ENCODE peak calls at places on chromosomes 12 and 14, in six cellular contexts. I, U, W, T, B and R are unnamed samples.
A peak's percentile ranks its signal among the peaks of the same experiment; 100 is the strongest.

GRCh38 chr12:114692558-114693531 is 8.9 kb upstream of the TBX3 start:
- DNase-seq in B (no peak), T (no peak), W (peak; percentile 18), I (no peak), U (no peak), R (peak; percentile 56)

GRCh38 chr12:100672075-100672592 is 98.7 kb downstream of the GAS2L3 start:
- DNase-seq in B (peak; percentile 55), W (peak; percentile 30), U (no peak), T (no peak), I (peak; percentile 24), R (no peak)

GRCh38 chr14:67491741-67492504 is 3.4 kb upstream of the TMEM229B start:
- DNase-seq in T (no peak), B (no peak), U (no peak), W (peak; percentile 73), I (no peak), R (no peak)

GRCh38 chr12:127428420-127428819 is 838.5 kb upstream of the TMEM132C start:
- DNase-seq in W (no peak), T (no peak), U (no peak), I (no peak), B (no peak), R (no peak)

GRCh38 chr14:49816844-49817243 is 35.7 kb downstream of the NEMF start:
- DNase-seq in W (no peak), B (no peak), I (no peak), U (no peak), T (no peak), R (no peak)

GRCh38 chr12:14769462-14769836 is 33.8 kb downstream of the WBP11 start:
- DNase-seq in I (peak; percentile 42), B (no peak), U (no peak), W (peak; percentile 59), T (no peak), R (no peak)

GRCh38 chr12:132561784-132562156 is 48.6 kb downstream of the LRCOL1 start:
- DNase-seq in B (peak; percentile 39), T (no peak), I (no peak), U (no peak), W (peak; percentile 72), R (peak; percentile 41)

GRCh38 chr12:113725557-113725876 is 240.6 kb downstream of the RBM19 start:
- DNase-seq in I (no peak), U (no peak), T (no peak), W (no peak), B (no peak), R (no peak)

GRCh38 chr12:543114-543451 is 83.3 kb downstream of the B4GALNT3 start:
- DNase-seq in U (no peak), T (no peak), I (no peak), W (no peak), B (no peak), R (no peak)

GRCh38 chr14:21258889-21259787 is 10.1 kb downstream of the HNRNPC start:
- DNase-seq in T (no peak), W (no peak), U (no peak), B (no peak), I (no peak), R (no peak)

GRCh38 chr12:96063046-96063445 is 27.7 kb upstream of the LTA4H start:
- DNase-seq in B (no peak), T (no peak), I (no peak), U (no peak), W (peak; percentile 37), R (no peak)

GRCh38 chr12:49507139-49507538 is 31.7 kb upstream of the KCNH3 start:
- DNase-seq in I (no peak), U (no peak), W (no peak), B (no peak), T (peak; percentile 76), R (no peak)

GRCh38 chr12:94650143-94651056 is at the start of gene TMCC3:
- DNase-seq in B (no peak), U (no peak), W (peak; percentile 87), I (no peak), T (no peak), R (peak; percentile 29)

GRCh38 chr14:65423986-65424385 is 11.5 kb downstream of the FUT8 start:
- DNase-seq in B (no peak), W (no peak), U (no peak), T (no peak), I (no peak), R (no peak)

DNA sequence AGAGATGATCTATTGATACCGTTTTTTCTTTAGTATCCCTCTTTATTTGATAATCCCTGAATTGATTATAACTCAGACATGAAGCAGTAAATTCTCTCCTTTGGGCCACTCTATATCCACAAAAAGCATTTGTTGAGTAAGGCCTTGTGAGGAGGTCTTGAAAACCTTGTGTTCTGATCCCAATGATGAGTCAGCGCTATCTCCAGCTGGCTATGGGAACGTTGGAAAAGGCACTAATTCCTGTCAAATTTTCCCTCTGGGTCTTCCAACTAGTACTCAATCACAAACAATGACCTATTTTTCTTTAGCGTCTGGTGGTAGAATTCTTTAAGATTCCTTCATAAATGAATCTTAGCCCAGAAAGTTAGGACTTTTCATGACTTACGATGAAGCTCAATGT is 168.4 kb upstream of the LRIG3 start:
- DNase-seq in T (no peak), U (no peak), I (no peak), W (no peak), B (no peak), R (no peak)
- TF ChIP-seq JUND in T (no peak), U (no peak), I (no peak), W (no peak), B (no peak), R (no peak)

GRCh38 chr12:79737875-79738718 is 47.3 kb upstream of the PAWR start:
- DNase-seq in U (peak; percentile 16), B (peak; percentile 59), W (peak; percentile 28), I (peak; percentile 68), T (peak; percentile 54), R (peak; percentile 88)
- TF ChIP-seq JUND in U (no peak), B (no peak), W (no peak), I (no peak), T (no peak), R (no peak)

DNA sequence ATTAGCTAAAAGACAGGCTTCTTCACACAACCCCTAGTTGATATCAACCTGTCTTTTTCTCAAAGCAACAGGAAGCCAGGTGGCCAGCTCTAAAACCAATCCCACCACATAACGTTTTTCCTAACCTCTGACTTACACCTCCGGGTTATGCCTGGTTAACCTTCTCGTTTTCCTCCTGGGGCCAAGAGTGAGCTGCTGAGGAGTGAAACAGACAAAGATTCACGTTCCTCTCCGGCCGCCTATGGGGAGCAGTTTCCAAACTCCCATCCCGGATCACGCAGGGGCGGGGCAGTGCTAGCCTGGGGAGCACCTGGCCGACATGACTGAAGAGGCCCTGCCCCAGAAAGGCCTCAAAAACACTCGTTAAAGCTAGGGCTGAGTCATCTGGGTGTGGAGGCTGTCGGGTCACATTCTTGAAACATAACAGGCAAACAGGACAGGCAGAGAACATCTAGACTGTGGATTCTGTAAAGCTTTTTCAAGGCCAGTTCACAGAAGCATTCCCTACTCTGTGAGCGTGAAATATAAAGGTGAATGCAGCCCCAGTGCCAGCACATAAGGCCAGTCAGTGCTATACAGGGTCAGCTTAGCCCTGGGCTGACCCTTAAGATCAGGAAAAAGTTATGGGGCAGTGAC is 25.9 kb upstream of the LGALS3 start:
- DNase-seq in U (peak; percentile 95), W (no peak), T (peak; percentile 97), B (peak; percentile 91), I (peak; percentile 95), R (peak; percentile 81)
- TF ChIP-seq JUND in U (no peak), W (peak; percentile 65), T (no peak), B (peak; percentile 96), I (peak; percentile 95), R (peak; percentile 98)

DNA sequence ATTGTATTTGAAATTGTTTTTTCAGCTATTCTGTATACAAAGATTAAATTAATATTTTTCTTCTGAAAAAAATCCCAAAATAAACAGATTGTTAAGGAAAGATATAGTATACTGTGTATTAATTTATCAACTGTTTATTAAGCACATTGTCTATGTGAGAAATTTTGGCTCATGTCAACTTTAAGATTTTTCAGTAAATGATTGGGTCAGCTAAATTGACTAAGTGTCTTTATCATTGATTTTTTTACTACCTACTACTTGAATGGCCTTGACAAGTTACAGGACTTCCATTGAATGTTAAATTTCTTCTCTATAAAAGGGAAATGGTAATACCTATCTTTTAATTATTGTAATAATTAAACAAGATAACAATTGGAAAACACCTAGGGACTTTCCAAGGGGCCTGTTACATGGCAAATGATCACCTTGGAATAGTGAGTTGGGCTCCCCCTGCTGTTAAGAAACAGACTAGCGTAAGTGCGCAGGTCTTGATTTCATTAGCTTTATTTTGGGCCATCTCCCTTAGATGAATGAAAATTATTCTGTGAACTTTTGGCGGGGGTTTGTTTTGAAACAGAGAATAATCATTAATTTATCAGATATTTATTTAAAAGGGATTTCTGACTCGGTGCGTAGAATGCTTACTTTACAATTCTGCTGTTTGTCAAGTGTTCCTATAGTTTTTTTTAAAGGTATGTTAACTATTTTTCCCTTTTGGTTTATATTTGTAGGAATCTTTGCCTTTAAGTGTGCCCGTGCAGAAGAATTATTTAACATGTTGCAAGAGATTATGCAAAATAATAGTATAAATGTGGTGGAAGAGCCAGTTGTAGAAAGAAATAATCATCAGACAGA is 14.5 kb upstream of the CCT2 start:
- DNase-seq in I (peak; percentile 54), W (peak; percentile 49), B (peak; percentile 76), U (peak; percentile 15), T (peak; percentile 66), R (peak; percentile 33)
- TF ChIP-seq JUND in I (no peak), W (no peak), B (no peak), U (no peak), T (no peak), R (no peak)

GRCh38 chr14:102086346-102086971 is 385 bp downstream of the HSP90AA1 start:
- DNase-seq in B (peak; percentile 48), I (no peak), U (no peak), T (no peak), W (peak; percentile 73), R (peak; percentile 57)

GRCh38 chr14:102089621-102090343 is 2.9 kb upstream of the HSP90AA1 start:
- DNase-seq in W (no peak), U (no peak), I (no peak), B (no peak), T (no peak), R (no peak)

GRCh38 chr14:102087762-102088011 is 843 bp upstream of the HSP90AA1 start:
- DNase-seq in W (no peak), I (no peak), U (no peak), B (no peak), T (no peak), R (no peak)

GRCh38 chr14:102086972-102087761 is at the start of gene HSP90AA1:
- DNase-seq in U (peak; percentile 60), B (peak; percentile 93), I (peak; percentile 83), W (peak; percentile 99), T (peak; percentile 79), R (peak; percentile 97)

GRCh38 chr14:102088012-102088792 is 1.4 kb upstream of the HSP90AA1 start:
- DNase-seq in B (peak; percentile 64), T (no peak), U (peak; percentile 21), W (no peak), I (no peak), R (peak; percentile 54)
- TF ChIP-seq JUND in B (no peak), T (no peak), U (no peak), W (no peak), I (no peak), R (no peak)

GRCh38 chr12:88553941-88554658 is 26.2 kb downstream of the KITLG start:
- DNase-seq in U (no peak), B (no peak), I (peak; percentile 62), W (peak; percentile 12), T (peak; percentile 49), R (peak; percentile 95)
- TF ChIP-seq JUND in U (no peak), B (no peak), I (no peak), W (peak; percentile 49), T (peak; percentile 39), R (peak; percentile 32)

DNA sequence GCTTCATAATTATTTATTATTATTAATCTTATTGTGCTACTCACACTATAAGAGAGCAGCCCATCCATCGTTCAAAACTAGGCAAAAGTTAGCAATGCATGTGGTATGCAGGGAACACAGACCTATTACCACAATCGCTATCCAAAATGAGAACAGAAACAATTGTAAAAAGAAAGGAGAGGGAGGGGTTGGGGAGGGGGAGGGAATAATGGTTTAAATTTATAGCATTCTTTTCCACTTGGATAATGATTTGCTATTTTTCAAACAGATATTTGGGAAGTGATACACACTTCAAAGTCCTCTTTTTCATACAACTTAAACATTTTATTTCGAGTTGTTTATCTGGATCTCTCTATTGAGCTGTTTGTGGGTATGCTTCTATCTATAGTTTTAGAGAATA is 248.6 kb upstream of the SOX5 start:
- DNase-seq in T (no peak), B (no peak), I (no peak), W (no peak), U (no peak), R (no peak)
- TF ChIP-seq JUND in T (no peak), B (no peak), I (no peak), W (no peak), U (no peak), R (no peak)